ENCODE peak calls at places on chromosomes 6 and 20, in five cellular contexts. D is stimulated activated CD4-positive, alpha-beta T cell treated with anti-CD3 and anti-CD28 coated beads, Interleukin-15, amount 100 ng/mL, for 1 hour; G is T follicular helper cell; A is HepG2; H is stromal cell of bone marrow. R is an unnamed sample.

GRCh38 chr20:59087829-59088433 is 45.3 kb upstream of the PRELID3B start:
- DNase-seq in D (peak; percentile 72), G (peak; percentile 82), H (peak; percentile 33), A (peak; percentile 70), R (peak; percentile 83)

GRCh38 chr6:158387036-158387435 is 74.8 kb downstream of the TULP4 start:
- DNase-seq in H (no peak), D (no peak), G (no peak), A (peak; percentile 46), R (no peak)

GRCh38 chr6:37314803-37315515 is 38.8 kb upstream of the RNF8 start:
- DNase-seq in D (no peak), A (peak; percentile 48), G (no peak), H (no peak), R (no peak)

GRCh38 chr6:5115168-5115567 is 30.0 kb downstream of the PPP1R3G start:
- DNase-seq in D (no peak), A (peak; percentile 91), H (no peak), G (no peak), R (no peak)

GRCh38 chr20:52410746-52411317 is 219.3 kb upstream of the ZFP64 start:
- DNase-seq in D (no peak), G (no peak), H (peak; percentile 24), A (no peak), R (no peak)

GRCh38 chr6:73983367-73983766 is 287.4 kb downstream of the CD109 start:
- DNase-seq in A (no peak), G (no peak), H (peak; percentile 26), D (no peak), R (no peak)

GRCh38 chr6:3568396-3569082 is 111.7 kb upstream of the SLC22A23 start:
- DNase-seq in H (no peak), D (no peak), G (no peak), A (peak; percentile 40), R (no peak)

GRCh38 chr6:106156863-106157262 is 70.7 kb downstream of the PRDM1 start:
- DNase-seq in G (no peak), D (no peak), A (no peak), H (no peak), R (no peak)

GRCh38 chr6:139605350-139605749 is 230.9 kb upstream of the CITED2 start:
- DNase-seq in D (no peak), H (peak; percentile 82), A (no peak), G (no peak), R (no peak)

GRCh38 chr6:90610671-90611542 is 24.0 kb upstream of the MAP3K7 start:
- DNase-seq in H (no peak), G (no peak), D (no peak), A (no peak), R (no peak)

GRCh38 chr20:51119914-51120313 is 97.0 kb upstream of the KCNG1 start:
- DNase-seq in D (no peak), A (no peak), G (no peak), H (no peak), R (no peak)

GRCh38 chr6:125140808-125141207 is 12.8 kb upstream of the TPD52L1 start:
- DNase-seq in D (no peak), A (no peak), H (peak; percentile 29), G (no peak), R (no peak)

GRCh38 chr6:170230520-170231390 is 60.1 kb downstream of the DLL1 start:
- DNase-seq in G (no peak), H (no peak), D (no peak), A (no peak), R (no peak)

GRCh38 chr20:49539481-49540231 is 28.3 kb downstream of the PTGIS start:
- DNase-seq in A (no peak), D (no peak), G (no peak), H (no peak), R (no peak)

GRCh38 chr20:42706762-42707161 is 482.9 kb downstream of the PTPRT start:
- DNase-seq in D (no peak), A (no peak), G (no peak), H (no peak), R (no peak)

R was measured in effector CD8-positive, alpha-beta T cell.